ENCODE peak calls at places on chromosomes 1 and 21, in four cellular contexts. N, L, Q and Z are unnamed samples.

GRCh38 chr21:37891953-37892352 is 24.3 kb downstream of the KCNJ6 start:
- DNase-seq in Q (no peak), L (no peak), N (no peak), Z (no peak)

GRCh38 chr1:87131809-87132663 is 196.6 kb upstream of the LMO4 start:
- DNase-seq in N (no peak), L (peak), Q (peak), Z (peak)

GRCh38 chr1:154221815-154222081 is 993 bp downstream of the UBAP2L start:
- DNase-seq in L (no peak), N (no peak), Q (no peak), Z (no peak)

GRCh38 chr1:230986976-230987375 is 8.1 kb downstream of the ARV1 start:
- DNase-seq in N (no peak), L (no peak), Q (no peak), Z (no peak)

GRCh38 chr1:100353073-100353801 is 931 bp downstream of the CDC14A start:
- DNase-seq in L (peak), Q (peak), N (peak), Z (peak)

GRCh38 chr1:229664133-229664689 is 38.2 kb downstream of the URB2 start:
- DNase-seq in N (peak), L (peak), Q (peak), Z (no peak)

GRCh38 chr1:115332813-115333608 is 5.0 kb downstream of the NGF start:
- DNase-seq in L (no peak), N (no peak), Q (no peak), Z (no peak)

GRCh38 chr1:40197656-40198055 is 36.5 kb downstream of the RLF start:
- DNase-seq in N (no peak), Q (no peak), L (peak), Z (no peak)

GRCh38 chr1:41741244-41741643 is 177.5 kb downstream of the HIVEP3 start:
- DNase-seq in N (no peak), L (no peak), Q (no peak), Z (no peak)

GRCh38 chr21:33451634-33452071 is 28.1 kb downstream of the TMEM50B start:
- DNase-seq in L (no peak), Q (peak), N (no peak), Z (no peak)

GRCh38 chr1:213051127-213051880 is at the start of gene RPS6KC1:
- DNase-seq in Q (peak), N (no peak), L (peak), Z (peak)

GRCh38 chr21:32813265-32813903 is 41.8 kb upstream of the PAXBP1 start:
- DNase-seq in Q (no peak), N (no peak), L (no peak), Z (peak)

GRCh38 chr1:9615316-9616063 is 26.8 kb downstream of the TMEM201 start:
- DNase-seq in L (peak), N (no peak), Q (peak), Z (peak)

GRCh38 chr1:98749152-98749756 is 87.7 kb downstream of the SNX7 start:
- DNase-seq in Q (no peak), L (no peak), N (no peak), Z (no peak)

GRCh38 chr1:216662681-216663080 is 60.5 kb downstream of the ESRRG start:
- DNase-seq in L (no peak), N (no peak), Q (no peak), Z (no peak)

GRCh38 chr1:22821027-22821426 is 110.4 kb downstream of the EPHB2 start:
- DNase-seq in N (no peak), Q (no peak), L (no peak), Z (no peak)

GRCh38 chr1:35454175-35454574 is 103.0 kb downstream of the KIAA0319L start:
- DNase-seq in L (no peak), N (no peak), Q (no peak), Z (no peak)

GRCh38 chr1:17347769-17348592 is 24.0 kb upstream of the PADI6 start:
- DNase-seq in N (no peak), L (no peak), Q (peak), Z (no peak)
- TF ChIP-seq USF1 in N (no peak), L (no peak), Q (no peak), Z (no peak)

GRCh38 chr1:240877605-240878004 is 265.6 kb upstream of the GREM2 start:
- DNase-seq in L (no peak), Q (no peak), N (no peak), Z (no peak)
- TF ChIP-seq USF1 in L (no peak), Q (no peak), N (no peak), Z (no peak)

DNA sequence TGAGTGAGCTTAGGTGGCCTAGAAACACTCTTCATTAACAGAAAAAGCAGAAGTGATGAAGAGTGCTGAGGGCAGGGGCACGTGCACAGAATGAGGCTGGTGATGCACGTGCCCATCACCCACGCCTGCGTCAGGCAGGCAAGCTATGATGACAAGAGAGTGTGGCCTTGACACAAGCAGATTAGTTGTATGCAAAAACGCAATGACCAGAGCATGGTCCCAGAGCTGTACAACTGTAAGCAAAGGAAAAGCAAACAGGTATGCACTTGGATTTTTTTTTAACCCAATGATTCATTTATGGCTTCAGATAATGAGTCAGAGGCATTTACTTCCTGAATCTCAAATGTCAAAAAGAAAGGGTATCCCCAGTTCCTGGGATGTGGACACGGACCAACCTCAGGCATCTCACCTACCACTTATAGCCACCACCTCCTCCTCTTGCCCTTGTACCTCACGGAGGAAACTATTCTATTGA is 9.1 kb upstream of the TMEM61 start:
- DNase-seq in Q (no peak), N (peak), L (no peak), Z (no peak)
- TF ChIP-seq USF1 in Q (peak), N (peak), L (no peak), Z (no peak)

GRCh38 chr1:174874337-174875053 is 125.3 kb upstream of the CACYBP start:
- DNase-seq in L (no peak), Q (no peak), N (peak), Z (peak)
- TF ChIP-seq USF1 in L (no peak), Q (no peak), N (no peak), Z (no peak)

GRCh38 chr1:65792671-65793358 is at the start of gene PDE4B:
- DNase-seq in N (no peak), Q (no peak), L (peak), Z (peak)
- TF ChIP-seq USF1 in N (no peak), Q (no peak), L (no peak), Z (no peak)

GRCh38 chr1:198837276-198838021 is 198.6 kb downstream of the PTPRC start:
- DNase-seq in L (no peak), Q (no peak), N (no peak), Z (no peak)
- TF ChIP-seq USF1 in L (no peak), Q (no peak), N (no peak), Z (no peak)

GRCh38 chr1:226217273-226217672 is 6.2 kb upstream of the MIXL1 start:
- DNase-seq in N (no peak), Q (no peak), L (no peak), Z (no peak)
- TF ChIP-seq USF1 in N (no peak), Q (no peak), L (no peak), Z (no peak)

GRCh38 chr1:77319036-77319705 is 37.4 kb downstream of the AK5 start:
- DNase-seq in L (no peak), Q (no peak), N (no peak), Z (no peak)
- TF ChIP-seq USF1 in L (no peak), Q (no peak), N (no peak), Z (no peak)